ENCODE peak calls at places on chromosomes 5 and 9, in six cellular contexts. L, U, T, Q, G and D are unnamed samples.

GRCh38 chr9:16559418-16560188 is 310.9 kb downstream of the BNC2 start:
- DNase-seq in G (no peak), U (no peak), Q (no peak), L (no peak), T (no peak), D (no peak)

GRCh38 chr9:121736147-121736721 is 84.8 kb downstream of the DAB2IP start:
- DNase-seq in U (no peak), Q (peak), T (no peak), G (no peak), L (no peak), D (no peak)

GRCh38 chr5:122965111-122965510 is 71.4 kb downstream of the PPIC start:
- DNase-seq in T (no peak), U (no peak), G (no peak), L (no peak), Q (no peak), D (no peak)

GRCh38 chr5:115895821-115896220 is 54.1 kb downstream of the AP3S1 start:
- DNase-seq in T (no peak), G (no peak), L (no peak), U (no peak), Q (no peak), D (no peak)

GRCh38 chr5:78903936-78904335 is 81.2 kb downstream of the ARSB start:
- DNase-seq in L (no peak), G (no peak), Q (no peak), U (no peak), T (no peak), D (no peak)

GRCh38 chr5:54426209-54426608 is 29.3 kb upstream of the HSPB3 start:
- DNase-seq in G (no peak), Q (no peak), T (no peak), L (no peak), U (no peak), D (no peak)

GRCh38 chr5:143166080-143166479 is 237.4 kb downstream of the NR3C1 start:
- DNase-seq in G (no peak), T (no peak), Q (no peak), L (no peak), U (no peak), D (no peak)

GRCh38 chr5:616342-617039 is 4.4 kb downstream of the CEP72 start:
- DNase-seq in L (no peak), U (no peak), G (peak), Q (no peak), T (no peak), D (no peak)

GRCh38 chr9:134301387-134302129 is 24.7 kb upstream of the RXRA start:
- DNase-seq in U (no peak), L (no peak), Q (no peak), G (no peak), T (no peak), D (peak)

GRCh38 chr9:122642226-122642625 is 15.2 kb downstream of the OR1B1 start:
- DNase-seq in L (no peak), U (no peak), T (no peak), G (no peak), Q (no peak), D (no peak)

GRCh38 chr9:134496413-134497282 is 145.0 kb upstream of the COL5A1 start:
- DNase-seq in T (no peak), L (no peak), G (no peak), U (no peak), Q (no peak), D (no peak)

GRCh38 chr5:151523335-151523734 is 67.8 kb downstream of the FAT2 start:
- DNase-seq in G (peak), Q (peak), U (peak), T (no peak), L (no peak), D (peak)

GRCh38 chr5:132414634-132415377 is 45.3 kb downstream of the SLC22A5 start:
- DNase-seq in Q (no peak), L (no peak), U (no peak), G (no peak), T (no peak), D (no peak)

GRCh38 chr5:64883912-64884311 is 115.2 kb downstream of the CWC27 start:
- DNase-seq in L (no peak), T (no peak), Q (no peak), G (no peak), U (no peak), D (no peak)

GRCh38 chr9:135864447-135865049 is 42.8 kb downstream of the CAMSAP1 start:
- DNase-seq in L (peak), G (peak), U (peak), Q (peak), T (peak), D (peak)

GRCh38 chr9:27679338-27679737 is 106.1 kb upstream of the C9orf72 start:
- DNase-seq in G (no peak), L (no peak), T (no peak), U (no peak), Q (no peak), D (no peak)

GRCh38 chr5:172187118-172188032 is 649 bp downstream of the STK10 start:
- DNase-seq in U (peak), Q (peak), G (peak), T (no peak), L (no peak), D (no peak)

GRCh38 chr5:54720346-54720745 is 202.8 kb downstream of the SNX18 start:
- DNase-seq in Q (no peak), L (no peak), T (no peak), G (no peak), U (no peak), D (no peak)

GRCh38 chr5:13601152-13601551 is 343.3 kb downstream of the DNAH5 start:
- DNase-seq in L (no peak), T (no peak), G (no peak), Q (no peak), U (no peak), D (no peak)

GRCh38 chr5:35129921-35130485 is 82.3 kb upstream of the AGXT2 start:
- DNase-seq in T (peak), Q (no peak), L (no peak), U (no peak), G (no peak), D (no peak)

GRCh38 chr9:110752766-110753165 is 84.2 kb downstream of the MUSK start:
- DNase-seq in L (no peak), T (no peak), Q (no peak), G (no peak), U (no peak), D (no peak)

GRCh38 chr9:93505518-93506123 is 52.2 kb upstream of the FAM120AOS start:
- DNase-seq in T (no peak), L (no peak), U (no peak), G (no peak), Q (no peak), D (no peak)

GRCh38 chr5:31237159-31237558 is 43.7 kb downstream of the CDH6 start:
- DNase-seq in T (no peak), L (no peak), Q (no peak), G (peak), U (no peak), D (no peak)

GRCh38 chr9:119026120-119026519 is 343.1 kb downstream of the BRINP1 start:
- DNase-seq in T (no peak), G (peak), L (peak), U (no peak), Q (no peak), D (no peak)

GRCh38 chr5:41406424-41406823 is 104.0 kb downstream of the PLCXD3 start:
- DNase-seq in Q (no peak), U (no peak), L (no peak), T (no peak), G (no peak), D (no peak)

GRCh38 chr5:140567871-140568270 is 3.2 kb downstream of the SLC35A4 start:
- DNase-seq in T (no peak), Q (no peak), G (no peak), L (no peak), U (no peak), D (no peak)